ENCODE peak calls at places on chromosomes 11 and 22, in eight cellular contexts. I, F, V, P, R, B, W and U are unnamed samples.
A peak's percentile ranks its signal among the peaks of the same experiment; 100 is the strongest.

GRCh38 chr11:132396318-132396717 is 1025.9 kb downstream of the NTM start:
- DNase-seq in I (no peak), F (no peak), V (no peak), P (no peak), R (no peak), B (no peak), W (no peak), U (no peak)

GRCh38 chr11:126834149-126834548 is 166.4 kb downstream of the KIRREL3 start:
- DNase-seq in I (no peak), F (no peak), V (peak; percentile 23), P (no peak), R (no peak), B (no peak), W (peak; percentile 46), U (no peak)

GRCh38 chr11:73245461-73245860 is 26.7 kb upstream of the P2RY6 start:
- DNase-seq in I (no peak), F (no peak), V (no peak), P (no peak), R (no peak), B (peak; percentile 35), W (no peak), U (no peak)

GRCh38 chr11:126115820-126116319 is 53.2 kb upstream of the CDON start:
- DNase-seq in I (peak; percentile 75), F (peak; percentile 73), V (peak; percentile 73), P (peak; percentile 82), R (peak; percentile 85), B (peak; percentile 85), W (peak; percentile 59), U (peak; percentile 61)

GRCh38 chr11:8196749-8197148 is 27.9 kb upstream of the RIC3 start:
- DNase-seq in I (no peak), F (no peak), V (no peak), P (no peak), R (no peak), B (no peak), W (no peak), U (no peak)

GRCh38 chr11:22192642-22193347 is at the start of gene ANO5:
- DNase-seq in I (peak; percentile 78), F (peak; percentile 74), V (no peak), P (peak; percentile 73), R (peak; percentile 73), B (peak; percentile 79), W (peak; percentile 43), U (peak; percentile 92)

GRCh38 chr11:59247535-59248227 is 35.0 kb upstream of the MPEG1 start:
- DNase-seq in I (peak; percentile 45), F (no peak), V (peak; percentile 78), P (peak; percentile 27), R (peak; percentile 59), B (no peak), W (peak; percentile 70), U (no peak)

GRCh38 chr22:29205598-29206371 is at the start of gene EMID1:
- DNase-seq in I (no peak), F (peak; percentile 47), V (no peak), P (peak; percentile 13), R (peak; percentile 59), B (peak; percentile 80), W (no peak), U (no peak)

GRCh38 chr11:131763193-131763890 is 392.9 kb downstream of the NTM start:
- DNase-seq in I (no peak), F (no peak), V (peak; percentile 17), P (no peak), R (no peak), B (no peak), W (no peak), U (no peak)

GRCh38 chr11:130218501-130218900 is 58.9 kb downstream of the ST14 start:
- DNase-seq in I (no peak), F (no peak), V (no peak), P (no peak), R (peak; percentile 28), B (peak; percentile 37), W (no peak), U (no peak)

GRCh38 chr22:35569916-35570315 is 29.3 kb downstream of the RASD2 start:
- DNase-seq in I (no peak), F (no peak), V (no peak), P (no peak), R (no peak), B (no peak), W (no peak), U (no peak)

GRCh38 chr11:34209809-34210208 is 104.4 kb downstream of the NAT10 start:
- DNase-seq in I (no peak), F (no peak), V (no peak), P (peak; percentile 52), R (no peak), B (no peak), W (no peak), U (no peak)

GRCh38 chr11:34206598-34207300 is 101.3 kb downstream of the NAT10 start:
- DNase-seq in I (no peak), F (no peak), V (no peak), P (no peak), R (no peak), B (no peak), W (no peak), U (no peak)

GRCh38 chr11:34208266-34209135 is 103.1 kb downstream of the NAT10 start:
- DNase-seq in I (no peak), F (no peak), V (no peak), P (peak; percentile 50), R (no peak), B (no peak), W (no peak), U (no peak)

GRCh38 chr11:34205326-34206035 is 100.1 kb downstream of the NAT10 start:
- DNase-seq in I (no peak), F (no peak), V (no peak), P (no peak), R (no peak), B (no peak), W (no peak), U (no peak)

DNA sequence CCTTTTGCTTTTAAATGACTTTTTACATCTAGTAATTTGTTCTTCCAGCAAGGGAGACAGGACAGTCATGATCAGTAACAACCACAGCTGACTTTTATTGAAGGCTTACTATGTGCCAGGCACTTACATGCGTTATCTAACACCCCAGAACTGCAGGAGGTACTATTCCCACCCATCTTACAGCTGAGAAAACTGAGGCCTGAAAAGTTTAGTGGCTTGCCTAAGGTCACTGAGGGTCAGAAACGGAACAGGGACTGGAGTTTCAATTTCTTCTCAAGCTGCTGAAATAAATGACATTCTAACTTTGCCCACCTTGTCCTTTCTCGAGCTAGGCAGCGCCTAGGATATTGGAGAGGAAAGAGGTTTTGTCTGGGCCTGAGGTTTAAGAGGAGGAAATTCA is 102.1 kb downstream of the NAT10 start:
- DNase-seq in I (no peak), F (no peak), V (no peak), P (no peak), R (no peak), B (no peak), W (no peak), U (no peak)
- H3K9me3 ChIP-seq in I (no peaks in the 10 kb centered on the region), F (no peaks in the 10 kb centered on the region), V (no peaks in the 10 kb centered on the region), P (no peaks in the 10 kb centered on the region), R (no peaks in the 10 kb centered on the region), B (no peaks in the 10 kb centered on the region), W (no peaks in the 10 kb centered on the region), U (no peaks in the 10 kb centered on the region)

GRCh38 chr11:94678236-94678635 is 89.9 kb upstream of the AMOTL1 start:
- DNase-seq in I (no peak), F (no peak), V (no peak), P (no peak), R (no peak), B (no peak), W (no peak), U (no peak)
- H3K4me1 ChIP-seq in I (peaks cover 6% of the 10 kb centered on the region), F (no peaks in the 10 kb centered on the region), V (peaks cover 5% of the 10 kb centered on the region), P (no peaks in the 10 kb centered on the region), R (no peaks in the 10 kb centered on the region), B (peaks cover 4% of the 10 kb centered on the region), W (no peaks in the 10 kb centered on the region), U (peaks cover 25% of the 10 kb centered on the region)

GRCh38 chr11:108915666-108916065 is 250.8 kb downstream of the DDX10 start:
- DNase-seq in I (no peak), F (no peak), V (no peak), P (no peak), R (no peak), B (no peak), W (no peak), U (no peak)

GRCh38 chr11:108916290-108916689 is 251.4 kb downstream of the DDX10 start:
- DNase-seq in I (no peak), F (no peak), V (no peak), P (no peak), R (no peak), B (no peak), W (no peak), U (no peak)

GRCh38 chr11:108913204-108913603 is 248.3 kb downstream of the DDX10 start:
- DNase-seq in I (no peak), F (no peak), V (no peak), P (no peak), R (no peak), B (no peak), W (no peak), U (no peak)

GRCh38 chr11:108914211-108914610 is 249.3 kb downstream of the DDX10 start:
- DNase-seq in I (no peak), F (no peak), V (no peak), P (no peak), R (no peak), B (no peak), W (no peak), U (no peak)

DNA sequence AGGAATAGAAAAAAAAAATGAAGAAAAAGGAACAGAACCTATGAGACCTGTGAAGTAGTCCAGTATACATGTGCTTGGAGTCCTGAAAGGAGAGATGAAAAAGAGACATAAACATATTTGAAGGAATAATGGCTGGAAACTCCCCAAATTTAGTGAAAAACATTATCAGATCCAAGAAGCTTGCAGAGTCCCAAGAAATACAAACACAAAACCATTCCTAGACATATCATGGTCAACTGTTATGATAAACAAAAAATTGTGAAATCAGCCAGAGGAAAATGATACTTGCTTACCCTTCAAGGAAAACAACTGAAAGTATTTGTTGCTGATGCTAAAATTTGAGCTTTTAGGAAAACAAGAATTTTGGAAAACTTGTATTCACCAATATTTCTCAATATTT is 250.1 kb downstream of the DDX10 start:
- DNase-seq in I (no peak), F (no peak), V (no peak), P (no peak), R (no peak), B (no peak), W (no peak), U (no peak)
- H3K9me3 ChIP-seq in I (no peaks in the 10 kb centered on the region), F (no peaks in the 10 kb centered on the region), V (no peaks in the 10 kb centered on the region), P (no peaks in the 10 kb centered on the region), R (no peaks in the 10 kb centered on the region), B (no peaks in the 10 kb centered on the region), W (no peaks in the 10 kb centered on the region), U (no peaks in the 10 kb centered on the region)

GRCh38 chr11:36073411-36074203 is 129.7 kb downstream of the LDLRAD3 start:
- DNase-seq in I (peak; percentile 46), F (no peak), V (no peak), P (no peak), R (no peak), B (peak; percentile 80), W (no peak), U (peak; percentile 74)

GRCh38 chr11:36075053-36075452 is 131.2 kb downstream of the LDLRAD3 start:
- DNase-seq in I (no peak), F (no peak), V (no peak), P (no peak), R (no peak), B (no peak), W (no peak), U (no peak)

GRCh38 chr11:36070215-36070976 is 126.5 kb downstream of the LDLRAD3 start:
- DNase-seq in I (no peak), F (no peak), V (no peak), P (no peak), R (no peak), B (no peak), W (no peak), U (no peak)

GRCh38 chr11:36069576-36070214 is 125.8 kb downstream of the LDLRAD3 start:
- DNase-seq in I (no peak), F (no peak), V (no peak), P (no peak), R (no peak), B (no peak), W (no peak), U (no peak)

GRCh38 chr11:36071917-36072500 is 128.1 kb downstream of the LDLRAD3 start:
- DNase-seq in I (no peak), F (no peak), V (no peak), P (no peak), R (no peak), B (no peak), W (no peak), U (no peak)
- H3K4me1 ChIP-seq in I (peaks cover 10% of the 10 kb centered on the region), F (peaks cover 12% of the 10 kb centered on the region), V (peaks cover 35% of the 10 kb centered on the region), P (no peaks in the 10 kb centered on the region), R (peaks cover 11% of the 10 kb centered on the region), B (peaks cover 2% of the 10 kb centered on the region), W (peaks cover 32% of the 10 kb centered on the region), U (peaks cover 34% of the 10 kb centered on the region)